ENCODE peak calls at places on chromosomes 13 and 19, in seven cellular contexts. X is nephron progenitor cell, R is right lobe of liver, Q is fibroblast of lung, Z is ascending aorta, G is esophagus squamous epithelium, M is fibroblast of pulmonary artery. E is an unnamed sample.

GRCh38 chr19:37519890-37520289 is 13.2 kb downstream of the ZNF793 start:
- DNase-seq in X (no peak), R (no peak), Q (peak; percentile 12), Z (no peak), G (no peak), M (peak; percentile 22), E (no peak)

GRCh38 chr13:26022538-26023292 is 29.1 kb downstream of the SHISA2 start:
- DNase-seq in X (peak; percentile 73), R (no peak), Q (peak; percentile 77), Z (peak; percentile 77), G (no peak), M (peak; percentile 44), E (peak; percentile 84)

GRCh38 chr19:925912-926594 is at the start of gene ARID3A:
- DNase-seq in X (peak; percentile 64), R (peak; percentile 59), Q (peak; percentile 73), Z (no peak), G (no peak), M (peak; percentile 66), E (no peak)

GRCh38 chr13:112783135-112783945 is 93.5 kb downstream of the ATP11A start:
- DNase-seq in X (no peak), R (no peak), Q (peak; percentile 83), Z (no peak), G (no peak), M (peak; percentile 29), E (no peak)

GRCh38 chr19:3968556-3969434 is 2.1 kb downstream of the DAPK3 start:
- DNase-seq in X (peak; percentile 76), R (peak; percentile 73), Q (peak; percentile 100), Z (peak; percentile 97), G (no peak), M (peak; percentile 100), E (peak; percentile 99)

GRCh38 chr13:51258612-51259358 is 36.6 kb downstream of the FAM124A start:
- DNase-seq in X (peak; percentile 47), R (no peak), Q (no peak), Z (no peak), G (no peak), M (no peak), E (no peak)

GRCh38 chr13:45873491-45874360 is 22.2 kb upstream of the SIAH3 start:
- DNase-seq in X (no peak), R (no peak), Q (no peak), Z (no peak), G (no peak), M (peak; percentile 21), E (no peak)

GRCh38 chr19:11286312-11286974 is 9.5 kb upstream of the TSPAN16 start:
- DNase-seq in X (no peak), R (no peak), Q (peak; percentile 50), Z (no peak), G (no peak), M (peak; percentile 86), E (peak; percentile 11)

GRCh38 chr19:45900661-45901431 is 1.6 kb downstream of the MYPOP start:
- DNase-seq in X (no peak), R (no peak), Q (no peak), Z (no peak), G (no peak), M (no peak), E (no peak)

GRCh38 chr13:35771898-35772297 is 295.4 kb upstream of the MAB21L1 start:
- DNase-seq in X (no peak), R (no peak), Q (peak; percentile 65), Z (no peak), G (no peak), M (peak; percentile 64), E (peak; percentile 93)

GRCh38 chr19:45657520-45658163 is 10.4 kb upstream of the GIPR start:
- DNase-seq in X (no peak), R (no peak), Q (no peak), Z (no peak), G (no peak), M (no peak), E (no peak)

GRCh38 chr13:57740719-57741118 is 109.2 kb downstream of the PCDH17 start:
- DNase-seq in X (no peak), R (no peak), Q (peak; percentile 23), Z (no peak), G (no peak), M (peak; percentile 2), E (no peak)

GRCh38 chr13:51804295-51805172 is 571 bp upstream of the DHRS12 start:
- DNase-seq in X (no peak), R (no peak), Q (peak; percentile 14), Z (no peak), G (no peak), M (no peak), E (no peak)

GRCh38 chr19:32870981-32871451 is 1.4 kb upstream of the SLC7A9 start:
- DNase-seq in X (no peak), R (no peak), Q (no peak), Z (no peak), G (no peak), M (no peak), E (no peak)

GRCh38 chr19:47296036-47296435 is 13.6 kb upstream of the C5AR1 start:
- DNase-seq in X (peak; percentile 81), R (peak; percentile 82), Q (peak; percentile 80), Z (peak; percentile 86), G (no peak), M (peak; percentile 82), E (peak; percentile 73)

GRCh38 chr19:10205636-10206035 is 10.9 kb upstream of the DNMT1 start:
- DNase-seq in X (no peak), R (no peak), Q (no peak), Z (no peak), G (no peak), M (no peak), E (no peak)

GRCh38 chr13:87122551-87122950 is 548.6 kb upstream of the SLITRK5 start:
- DNase-seq in X (no peak), R (no peak), Q (no peak), Z (no peak), G (no peak), M (peak; percentile 8), E (no peak)

GRCh38 chr19:54388001-54388802 is 23.5 kb upstream of the LAIR1 start:
- DNase-seq in X (peak; percentile 2), R (no peak), Q (no peak), Z (no peak), G (no peak), M (no peak), E (no peak)

GRCh38 chr13:110322126-110322827 is 15.2 kb downstream of the COL4A2 start:
- DNase-seq in X (no peak), R (no peak), Q (no peak), Z (peak; percentile 81), G (no peak), M (no peak), E (no peak)

GRCh38 chr19:3890590-3890989 is 10.1 kb downstream of the ATCAY start:
- DNase-seq in X (no peak), R (no peak), Q (no peak), Z (no peak), G (no peak), M (no peak), E (no peak)

GRCh38 chr13:107680115-107680514 is 535.2 kb downstream of the LIG4 start:
- DNase-seq in X (no peak), R (no peak), Q (peak; percentile 19), Z (no peak), G (no peak), M (no peak), E (no peak)

GRCh38 chr19:4713384-4713951 is 10.2 kb downstream of the DPP9 start:
- DNase-seq in X (no peak), R (peak; percentile 88), Q (peak; percentile 96), Z (peak; percentile 90), G (no peak), M (peak; percentile 93), E (peak; percentile 98)

GRCh38 chr19:48578891-48579290 is 26.9 kb downstream of the SULT2B1 start:
- DNase-seq in X (no peak), R (no peak), Q (no peak), Z (no peak), G (no peak), M (no peak), E (peak; percentile 47)

GRCh38 chr13:27374650-27375049 is 49.8 kb upstream of the GTF3A start:
- DNase-seq in X (peak; percentile 66), R (peak; percentile 77), Q (peak; percentile 85), Z (peak; percentile 85), G (no peak), M (peak; percentile 87), E (peak; percentile 82)

GRCh38 chr19:18847516-18848463 is 16.0 kb downstream of the UPF1 start:
- DNase-seq in X (no peak), R (no peak), Q (peak; percentile 54), Z (no peak), G (no peak), M (peak; percentile 18), E (peak; percentile 82)
- TF ChIP-seq CTCF in X (no peak), R (no peak), Q (no peak), Z (no peak), G (no peak), M (no peak), E (peak; percentile 62)

GRCh38 chr13:19864339-19865309 is 1.2 kb upstream of the ZMYM5 start:
- DNase-seq in X (peak; percentile 63), R (peak; percentile 69), Q (peak; percentile 81), Z (peak; percentile 86), G (peak; percentile 23), M (peak; percentile 80), E (peak; percentile 37)
- TF ChIP-seq CTCF in X (peak; percentile 71), R (peak; percentile 60), Q (peak; percentile 66), Z (peak; percentile 75), G (peak; percentile 81), M (peak; percentile 63), E (peak; percentile 82)

GRCh38 chr13:65881561-65882155 is 1348.5 kb downstream of the PCDH9 start:
- DNase-seq in X (no peak), R (no peak), Q (no peak), Z (no peak), G (no peak), M (no peak), E (no peak)

DNA sequence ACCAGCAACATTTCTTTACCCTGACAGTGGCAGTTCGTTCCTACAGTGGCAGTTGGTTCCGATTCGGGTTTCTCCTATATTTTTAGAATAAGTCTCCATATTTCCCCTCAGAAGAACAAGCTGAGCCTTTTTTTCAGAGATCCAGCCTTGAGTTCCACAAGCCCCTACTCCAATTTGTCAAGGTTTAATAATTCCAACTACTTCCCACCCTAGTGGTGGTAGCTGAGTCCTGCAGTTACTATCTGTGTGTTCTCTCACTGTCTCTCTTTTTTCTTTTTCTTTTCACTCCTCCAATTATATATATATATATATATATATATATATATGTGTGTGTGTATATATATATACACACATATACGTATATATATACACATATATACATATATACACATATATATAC is 1347.3 kb downstream of the PCDH9 start:
- DNase-seq in X (no peak), R (no peak), Q (no peak), Z (no peak), G (no peak), M (no peak), E (no peak)
- TF ChIP-seq CTCF in X (peak; percentile 32), R (no peak), Q (no peak), Z (no peak), G (no peak), M (peak; percentile 14), E (peak; percentile 54)

DNA sequence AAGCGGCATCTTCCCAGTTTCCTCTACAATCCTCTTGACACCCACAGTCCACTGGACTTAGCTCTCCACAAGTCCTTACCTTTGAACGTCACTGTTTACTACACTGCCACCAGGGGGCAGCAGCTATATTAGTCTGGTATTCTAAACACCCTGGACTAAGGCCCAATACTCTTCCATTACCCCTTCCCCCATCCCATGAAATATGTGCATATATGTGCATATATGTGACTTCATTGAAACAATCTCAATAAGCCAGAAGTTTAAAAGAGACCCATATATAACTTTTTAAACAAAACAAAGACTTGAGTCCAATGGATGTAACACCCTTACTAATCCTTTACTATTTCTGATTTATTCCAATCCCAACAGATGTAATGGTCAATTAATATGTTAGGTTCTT is 15.5 kb downstream of the GGACT start:
- DNase-seq in X (peak; percentile 70), R (peak; percentile 79), Q (peak; percentile 82), Z (no peak), G (peak; percentile 12), M (peak; percentile 90), E (peak; percentile 70)
- TF ChIP-seq CTCF in X (peak; percentile 70), R (peak; percentile 83), Q (peak; percentile 68), Z (peak; percentile 53), G (peak; percentile 76), M (peak; percentile 83), E (peak; percentile 94)